ENCODE peak calls at places on chromosomes 3 and 15, in four cellular contexts. I is K562, P is HepG2, Z is HCT116. D is an unnamed sample.
A peak's percentile ranks its signal among the peaks of the same experiment; 100 is the strongest.

GRCh38 chr3:122794483-122794778 is 438 bp upstream of the SLC49A4 start:
- DNase-seq in I (no peak), P (no peak), Z (no peak), D (peak; percentile 20)

GRCh38 chr15:77624868-77625267 is 7.8 kb downstream of the LINGO1 start:
- DNase-seq in I (peak; percentile 51), P (no peak), Z (no peak), D (no peak)

GRCh38 chr15:78233496-78233895 is 869 bp downstream of the ACSBG1 start:
- DNase-seq in I (no peak), P (no peak), Z (no peak), D (no peak)

GRCh38 chr3:42705039-42705767 is 2.6 kb upstream of the HHATL start:
- DNase-seq in I (no peak), P (no peak), Z (no peak), D (no peak)

GRCh38 chr3:143040264-143040879 is 39.0 kb downstream of the U2SURP start:
- DNase-seq in I (peak; percentile 24), P (no peak), Z (no peak), D (no peak)

GRCh38 chr3:183629546-183630301 is 5.7 kb upstream of the KLHL24 start:
- DNase-seq in I (no peak), P (no peak), Z (no peak), D (no peak)

GRCh38 chr3:158106773-158107461 is 697 bp upstream of the SHOX2 start:
- DNase-seq in I (no peak), P (no peak), Z (no peak), D (no peak)

GRCh38 chr15:52790166-52790708 is at the start of gene ONECUT1:
- DNase-seq in I (peak; percentile 91), P (peak; percentile 37), Z (no peak), D (no peak)

GRCh38 chr3:151145713-151146070 is 57.3 kb downstream of the GPR171 start:
- DNase-seq in I (no peak), P (no peak), Z (no peak), D (no peak)

GRCh38 chr15:35771878-35772442 is 226.0 kb upstream of the DPH6 start:
- DNase-seq in I (no peak), P (no peak), Z (no peak), D (no peak)

GRCh38 chr3:173785004-173785403 is 387.5 kb downstream of the NLGN1 start:
- DNase-seq in I (no peak), P (no peak), Z (no peak), D (no peak)

GRCh38 chr3:150062492-150062891 is 91.8 kb upstream of the PFN2 start:
- DNase-seq in I (no peak), P (no peak), Z (no peak), D (no peak)

GRCh38 chr15:37135225-37135624 is 34.9 kb upstream of the MEIS2 start:
- DNase-seq in I (peak; percentile 50), P (no peak), Z (peak; percentile 24), D (no peak)

GRCh38 chr15:35723852-35724251 is 177.9 kb upstream of the DPH6 start:
- DNase-seq in I (no peak), P (no peak), Z (no peak), D (no peak)

GRCh38 chr3:71724584-71725278 is 471 bp downstream of the EIF4E3 start:
- DNase-seq in I (no peak), P (no peak), Z (no peak), D (no peak)

GRCh38 chr3:138458774-138459499 is 24.5 kb downstream of the ESYT3 start:
- DNase-seq in I (no peak), P (no peak), Z (no peak), D (no peak)

GRCh38 chr3:16415911-16416310 is 97.6 kb downstream of the RFTN1 start:
- DNase-seq in I (no peak), P (no peak), Z (no peak), D (no peak)

GRCh38 chr15:65836665-65837064 is 32.6 kb upstream of the RAB11A start:
- DNase-seq in I (no peak), P (no peak), Z (peak; percentile 16), D (no peak)
- TF ChIP-seq CTCF in I (peak; percentile 42), P (peak; percentile 56), Z (peak; percentile 62), D (peak; percentile 78)

DNA sequence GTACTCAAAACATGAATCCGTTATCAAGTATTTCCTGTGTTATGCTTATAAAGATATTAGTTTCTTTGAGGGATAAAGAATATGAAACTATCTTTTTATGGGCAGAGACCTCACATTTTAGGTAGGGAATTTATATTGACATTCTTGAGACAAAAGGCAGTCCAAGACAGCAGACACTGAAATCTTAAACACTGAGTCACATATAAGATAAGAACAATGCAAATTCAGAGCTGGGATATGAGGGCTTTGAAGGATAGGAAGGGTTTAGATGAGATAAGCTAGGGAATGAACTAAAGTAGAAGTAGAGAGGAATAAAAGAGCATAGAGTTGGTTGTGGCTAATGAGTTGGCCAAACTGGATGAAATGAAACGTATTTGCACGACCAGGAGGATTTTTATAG is 58.4 kb downstream of the ASTE1 start:
- DNase-seq in I (no peak), P (no peak), Z (no peak), D (no peak)
- TF ChIP-seq TCF7L2 in I (no peak), P (no peak), Z (no peak), D (no peak)

GRCh38 chr3:106120334-106120733 is 251.5 kb upstream of the CBLB start:
- DNase-seq in I (no peak), P (no peak), Z (no peak), D (no peak)
- H3K27ac ChIP-seq in I (no peak overlapping the region), P (no peak overlapping the region), Z (no peak overlapping the region), D (no peak overlapping the region)

DNA sequence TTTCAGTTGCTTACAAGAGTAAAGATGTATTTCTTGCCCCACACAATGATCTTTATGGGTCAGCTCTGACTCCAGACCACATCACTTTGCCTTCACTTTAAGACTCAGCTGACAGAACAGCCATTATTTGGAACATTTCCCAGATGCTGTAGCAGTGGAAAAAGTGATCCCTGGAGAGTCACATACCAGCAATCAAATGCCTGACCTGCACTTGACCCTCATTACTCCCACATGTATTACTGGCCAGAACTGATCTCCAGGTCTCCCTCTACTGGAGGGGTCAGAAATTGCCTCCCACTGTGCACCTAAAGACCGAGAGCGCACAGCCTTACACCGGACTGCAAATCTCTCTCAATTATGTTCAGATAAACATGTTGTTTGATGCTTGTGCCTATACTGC is 88.6 kb upstream of the ZNF385D start:
- DNase-seq in I (peak; percentile 54), P (no peak), Z (no peak), D (no peak)
- TF ChIP-seq CTCF in I (peak; percentile 36), P (no peak), Z (peak; percentile 30), D (peak; percentile 26)